ENCODE peak calls at places on chromosomes 6 and 20, in five cellular contexts. V, M, W, H and L are unnamed samples. For H3K4me1, the result is how much of the 10 kb centered on the place peaks cover.

GRCh38 chr20:59817846-59818245 is 115.6 kb downstream of the SYCP2 start:
- DNase-seq in V (no peak), W (no peak), H (peak), M (no peak), L (no peak)

GRCh38 chr6:136289327-136289578 is 393 bp downstream of the BCLAF1 start:
- DNase-seq in V (peak), H (peak), W (peak), M (peak), L (peak)

GRCh38 chr6:14178083-14178445 is 60.5 kb downstream of the CD83 start:
- DNase-seq in V (no peak), H (no peak), W (no peak), M (no peak), L (no peak)

GRCh38 chr20:63447345-63447744 is 25.1 kb downstream of the KCNQ2 start:
- DNase-seq in V (no peak), M (no peak), H (no peak), W (no peak), L (no peak)

GRCh38 chr6:5624256-5624655 is 362.9 kb downstream of the FARS2 start:
- DNase-seq in V (no peak), H (no peak), W (no peak), M (no peak), L (no peak)

GRCh38 chr6:111105578-111105977 is 18.3 kb downstream of the SLC16A10 start:
- DNase-seq in M (no peak), V (peak), W (no peak), H (peak), L (peak)

GRCh38 chr6:11826779-11827178 is 48.2 kb upstream of the ADTRP start:
- DNase-seq in M (no peak), V (no peak), H (no peak), W (no peak), L (no peak)

GRCh38 chr20:49381558-49382493 is 100.6 kb downstream of the KCNB1 start:
- DNase-seq in H (no peak), W (no peak), M (no peak), V (peak), L (no peak)

GRCh38 chr6:25192562-25192961 is 86.6 kb upstream of the CARMIL1 start:
- DNase-seq in M (no peak), W (no peak), H (no peak), V (no peak), L (no peak)

GRCh38 chr20:57991211-57991841 is 237.1 kb downstream of the ANKRD60 start:
- DNase-seq in H (peak), W (no peak), V (peak), M (no peak), L (no peak)

GRCh38 chr6:16623029-16623653 is 138.1 kb downstream of the ATXN1 start:
- DNase-seq in W (no peak), M (no peak), H (no peak), V (no peak), L (no peak)

GRCh38 chr6:17714177-17714576 is 7.5 kb upstream of the NUP153 start:
- DNase-seq in M (no peak), V (no peak), H (no peak), W (no peak), L (no peak)

GRCh38 chr20:60516442-60516841 is 558.2 kb downstream of the CDH26 start:
- DNase-seq in M (no peak), H (no peak), W (no peak), V (no peak), L (no peak)

GRCh38 chr20:41654292-41654691 is 36.1 kb upstream of the CHD6 start:
- DNase-seq in H (no peak), V (no peak), W (no peak), M (no peak), L (no peak)

GRCh38 chr6:159577564-159577963 is 115.5 kb downstream of the SOD2 start:
- DNase-seq in M (no peak), V (peak), H (no peak), W (no peak), L (no peak)

GRCh38 chr20:54067606-54068174 is 2.7 kb downstream of the BCAS1 start:
- DNase-seq in V (peak), M (no peak), W (no peak), H (peak), L (no peak)

GRCh38 chr6:163554663-163555062 is 140.1 kb downstream of the QKI start:
- DNase-seq in H (peak), W (no peak), M (peak), V (peak), L (peak)

GRCh38 chr6:33949877-33950831 is 146.4 kb upstream of the MLN start:
- DNase-seq in V (peak), H (no peak), W (no peak), M (no peak), L (no peak)

GRCh38 chr6:127737009-127737486 is 160.1 kb downstream of the C6orf58 start:
- DNase-seq in H (no peak), W (peak), V (peak), M (peak), L (peak)

GRCh38 chr20:59574308-59574707 is 30.0 kb upstream of the PHACTR3 start:
- DNase-seq in W (no peak), M (no peak), V (no peak), H (no peak), L (no peak)

GRCh38 chr6:80181352-80182081 is 75.0 kb downstream of the BCKDHB start:
- DNase-seq in H (no peak), W (no peak), V (no peak), M (no peak), L (no peak)

GRCh38 chr6:134117409-134117808 is 65.0 kb upstream of the SLC2A12 start:
- DNase-seq in W (no peak), M (no peak), V (no peak), H (no peak), L (no peak)

GRCh38 chr6:11244387-11245126 is 12.1 kb upstream of the NEDD9 start:
- DNase-seq in V (no peak), W (no peak), H (no peak), M (no peak), L (no peak)

GRCh38 chr20:56807118-56807517 is 178.0 kb downstream of the TFAP2C start:
- DNase-seq in M (no peak), V (no peak), W (no peak), H (no peak), L (no peak)

GRCh38 chr6:127539292-127539691 is 20.2 kb upstream of the MTCL3 start:
- DNase-seq in M (peak), H (no peak), V (no peak), W (no peak), L (peak)

GRCh38 chr6:45419574-45420082 is 41.9 kb upstream of the SUPT3H start:
- DNase-seq in M (peak), V (peak), W (no peak), H (peak), L (peak)

DNA sequence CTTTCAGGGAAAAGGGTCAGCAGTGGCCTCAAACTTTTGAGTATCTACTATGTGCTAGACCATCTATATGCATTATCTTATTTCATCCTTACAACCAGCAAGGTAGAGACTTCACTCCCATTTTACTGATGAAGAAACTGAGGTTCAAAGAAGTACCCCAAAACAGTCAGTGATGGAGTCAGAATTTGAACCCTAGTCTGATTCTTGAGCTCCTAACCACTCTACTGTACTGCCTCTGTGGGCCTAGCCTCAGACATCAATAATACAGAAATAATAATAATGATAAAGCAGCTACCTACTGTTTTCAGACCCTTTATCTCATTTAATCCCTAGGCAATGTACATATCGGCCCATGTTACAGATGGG is 8.4 kb downstream of the ADA start:
- DNase-seq in H (no peak), V (no peak), M (no peak), W (no peak), L (no peak)
- H3K4me1 ChIP-seq in H (under half), V (under half), M (half or more), W (under half), L (half or more)

DNA sequence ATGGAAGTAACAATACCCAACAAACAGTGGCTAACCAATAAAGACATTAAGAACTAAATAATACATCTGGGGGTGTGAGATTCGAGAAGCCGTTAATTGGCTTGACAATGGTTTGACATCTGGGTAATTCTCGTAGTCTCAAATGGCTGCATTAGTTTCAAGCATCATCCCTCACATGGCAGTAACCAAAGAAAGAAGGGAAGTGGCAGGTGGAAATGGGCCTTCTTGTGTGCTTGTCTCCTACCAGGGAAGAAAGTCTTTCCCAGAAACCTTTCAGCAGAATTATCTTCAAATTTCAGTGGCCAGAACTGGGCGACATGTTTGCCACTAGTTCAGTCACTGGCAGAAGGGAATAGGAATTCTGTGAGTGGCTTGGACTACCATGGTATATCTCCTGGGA is 10.4 kb downstream of the STK4 start:
- DNase-seq in W (no peak), H (no peak), M (no peak), V (no peak), L (no peak)
- H3K4me3 ChIP-seq in W (no peak), H (no peak), M (no peak), V (no peak), L (peak)

GRCh38 chr20:46400828-46401477 is 5.5 kb downstream of the ELMO2 start:
- DNase-seq in H (no peak), W (no peak), V (no peak), M (peak), L (peak)
- H3K4me1 ChIP-seq in H (under half), W (under half), V (under half), M (half or more), L (half or more)

GRCh38 chr6:75348882-75349261 is 64.3 kb upstream of the TMEM30A start:
- DNase-seq in M (no peak), V (no peak), W (no peak), H (no peak), L (no peak)
- H3K4me3 ChIP-seq in M (no peak), V (no peak), W (no peak), H (no peak), L (no peak)